ENCODE peak calls at places on chromosomes 3 and 15, in seven cellular contexts. One of them, this sample, is unnamed. For H3K27me3, the result is how much of the 10 kb centered on the place peaks cover.

GRCh38 chr3:166223120-166223519 is 385.9 kb upstream of the BCHE start:
- DNase-seq in esophagus muscularis mucosa: no peak
- DNase-seq in cardiac muscle cell: no peak
- DNase-seq in kidney epithelial cell: no peak
- DNase-seq in transverse colon: no peak
- DNase-seq in fibroblast of lung: no peak
- DNase-seq in PC-3: no peak
- DNase-seq in this sample: no peak

GRCh38 chr15:67917037-67917436 is 77.2 kb upstream of the RNU6-1 start:
- DNase-seq in esophagus muscularis mucosa: no peak
- DNase-seq in cardiac muscle cell: no peak
- DNase-seq in kidney epithelial cell: no peak
- DNase-seq in transverse colon: no peak
- DNase-seq in fibroblast of lung: no peak
- DNase-seq in PC-3: peak
- DNase-seq in this sample: no peak

GRCh38 chr3:139937674-139938279 is 2.8 kb downstream of the CLSTN2 start:
- DNase-seq in esophagus muscularis mucosa: peak
- DNase-seq in cardiac muscle cell: peak
- DNase-seq in kidney epithelial cell: no peak
- DNase-seq in transverse colon: no peak
- DNase-seq in fibroblast of lung: peak
- DNase-seq in PC-3: peak
- DNase-seq in this sample: peak

GRCh38 chr3:58572013-58572633 is 5.1 kb downstream of the FAM107A start:
- DNase-seq in esophagus muscularis mucosa: no peak
- DNase-seq in cardiac muscle cell: no peak
- DNase-seq in kidney epithelial cell: no peak
- DNase-seq in transverse colon: no peak
- DNase-seq in fibroblast of lung: peak
- DNase-seq in PC-3: no peak
- DNase-seq in this sample: no peak

GRCh38 chr15:50049871-50050270 is 69.2 kb downstream of the ATP8B4 start:
- DNase-seq in esophagus muscularis mucosa: no peak
- DNase-seq in cardiac muscle cell: peak
- DNase-seq in kidney epithelial cell: no peak
- DNase-seq in transverse colon: no peak
- DNase-seq in fibroblast of lung: peak
- DNase-seq in PC-3: peak
- DNase-seq in this sample: no peak

GRCh38 chr15:60035344-60035743 is 31.2 kb downstream of the FOXB1 start:
- DNase-seq in esophagus muscularis mucosa: no peak
- DNase-seq in cardiac muscle cell: no peak
- DNase-seq in kidney epithelial cell: no peak
- DNase-seq in transverse colon: no peak
- DNase-seq in fibroblast of lung: no peak
- DNase-seq in PC-3: peak
- DNase-seq in this sample: peak

GRCh38 chr3:141969711-141970110 is 93.3 kb downstream of the ATP1B3 start:
- DNase-seq in esophagus muscularis mucosa: no peak
- DNase-seq in cardiac muscle cell: no peak
- DNase-seq in kidney epithelial cell: no peak
- DNase-seq in transverse colon: no peak
- DNase-seq in fibroblast of lung: no peak
- DNase-seq in PC-3: no peak
- DNase-seq in this sample: no peak

GRCh38 chr15:49814709-49815108 is 193.9 kb downstream of the DTWD1 start:
- DNase-seq in esophagus muscularis mucosa: no peak
- DNase-seq in cardiac muscle cell: peak
- DNase-seq in kidney epithelial cell: no peak
- DNase-seq in transverse colon: no peak
- DNase-seq in fibroblast of lung: no peak
- DNase-seq in PC-3: no peak
- DNase-seq in this sample: no peak

GRCh38 chr15:91499774-91500383 is 353.6 kb upstream of the SLCO3A1 start:
- DNase-seq in esophagus muscularis mucosa: no peak
- DNase-seq in cardiac muscle cell: no peak
- DNase-seq in kidney epithelial cell: no peak
- DNase-seq in transverse colon: no peak
- DNase-seq in fibroblast of lung: no peak
- DNase-seq in PC-3: no peak
- DNase-seq in this sample: no peak

GRCh38 chr15:48603123-48603500 is 42.4 kb downstream of the FBN1 start:
- DNase-seq in esophagus muscularis mucosa: no peak
- DNase-seq in cardiac muscle cell: peak
- DNase-seq in kidney epithelial cell: no peak
- DNase-seq in transverse colon: no peak
- DNase-seq in fibroblast of lung: peak
- DNase-seq in PC-3: peak
- DNase-seq in this sample: no peak

GRCh38 chr3:46406786-46407611 is at the start of the genes CCR5AS and CCRL2:
- DNase-seq in esophagus muscularis mucosa: no peak
- DNase-seq in cardiac muscle cell: no peak
- DNase-seq in kidney epithelial cell: no peak
- DNase-seq in transverse colon: peak
- DNase-seq in fibroblast of lung: peak
- DNase-seq in PC-3: peak
- DNase-seq in this sample: peak

GRCh38 chr3:47266709-47267489 is 15.7 kb downstream of the KIF9 start:
- DNase-seq in esophagus muscularis mucosa: no peak
- DNase-seq in cardiac muscle cell: peak
- DNase-seq in kidney epithelial cell: peak
- DNase-seq in transverse colon: peak
- DNase-seq in fibroblast of lung: peak
- DNase-seq in PC-3: peak
- DNase-seq in this sample: peak

GRCh38 chr15:101150723-101151040 is 101.2 kb downstream of the CHSY1 start:
- DNase-seq in esophagus muscularis mucosa: no peak
- DNase-seq in cardiac muscle cell: no peak
- DNase-seq in kidney epithelial cell: no peak
- DNase-seq in transverse colon: no peak
- DNase-seq in fibroblast of lung: no peak
- DNase-seq in PC-3: no peak
- DNase-seq in this sample: no peak

GRCh38 chr3:76470285-76470684 is 569.6 kb upstream of the ROBO2 start:
- DNase-seq in esophagus muscularis mucosa: no peak
- DNase-seq in cardiac muscle cell: no peak
- DNase-seq in kidney epithelial cell: peak
- DNase-seq in transverse colon: no peak
- DNase-seq in fibroblast of lung: peak
- DNase-seq in PC-3: peak
- DNase-seq in this sample: peak

GRCh38 chr3:176352716-176353334 is 844.5 kb downstream of the TBL1XR1 start:
- DNase-seq in esophagus muscularis mucosa: no peak
- DNase-seq in cardiac muscle cell: no peak
- DNase-seq in kidney epithelial cell: no peak
- DNase-seq in transverse colon: no peak
- DNase-seq in fibroblast of lung: peak
- DNase-seq in PC-3: no peak
- DNase-seq in this sample: peak

GRCh38 chr3:176349706-176350105 is 847.6 kb downstream of the TBL1XR1 start:
- DNase-seq in esophagus muscularis mucosa: no peak
- DNase-seq in cardiac muscle cell: no peak
- DNase-seq in kidney epithelial cell: no peak
- DNase-seq in transverse colon: no peak
- DNase-seq in fibroblast of lung: no peak
- DNase-seq in PC-3: no peak
- DNase-seq in this sample: no peak

GRCh38 chr3:176351408-176351807 is 845.9 kb downstream of the TBL1XR1 start:
- DNase-seq in esophagus muscularis mucosa: no peak
- DNase-seq in cardiac muscle cell: peak
- DNase-seq in kidney epithelial cell: no peak
- DNase-seq in transverse colon: no peak
- DNase-seq in fibroblast of lung: peak
- DNase-seq in PC-3: no peak
- DNase-seq in this sample: no peak

GRCh38 chr3:176341963-176342362 is 855.3 kb downstream of the TBL1XR1 start:
- DNase-seq in esophagus muscularis mucosa: no peak
- DNase-seq in cardiac muscle cell: no peak
- DNase-seq in kidney epithelial cell: no peak
- DNase-seq in transverse colon: no peak
- DNase-seq in fibroblast of lung: no peak
- DNase-seq in PC-3: no peak
- DNase-seq in this sample: no peak

DNA sequence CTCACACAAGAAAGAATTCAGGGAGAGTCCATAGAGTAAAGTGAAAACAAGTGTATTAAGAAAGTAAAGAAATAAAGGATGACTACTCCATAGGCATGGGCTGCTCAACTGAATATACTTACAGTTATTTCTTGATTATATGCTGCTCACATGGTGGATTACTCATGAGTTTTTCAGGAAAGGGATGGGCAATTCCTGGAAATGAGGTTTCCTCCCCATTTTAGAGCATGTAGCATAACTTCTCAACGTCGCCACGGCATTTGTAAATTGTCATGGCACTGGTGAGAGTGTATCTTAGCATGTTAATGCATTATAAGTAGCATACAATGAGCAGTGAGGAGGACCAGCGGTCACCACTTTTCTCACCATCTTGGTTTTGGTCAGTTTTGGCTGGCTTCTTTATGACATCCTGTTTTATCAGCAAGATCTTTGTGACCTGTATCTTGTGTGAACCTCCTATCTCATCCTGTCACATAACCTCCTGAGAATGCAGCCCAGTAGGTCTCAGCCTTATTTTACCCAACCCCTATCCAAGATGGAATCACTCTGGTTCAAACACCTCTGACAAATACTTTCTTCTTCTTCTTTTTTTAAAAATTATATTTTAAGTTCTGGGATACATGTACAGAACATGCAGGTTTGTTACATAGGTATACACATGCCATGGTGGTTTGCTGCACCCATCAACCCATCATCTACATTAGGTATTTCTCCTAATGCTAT is 849.7 kb downstream of the TBL1XR1 start:
- DNase-seq in esophagus muscularis mucosa: no peak
- DNase-seq in cardiac muscle cell: no peak
- DNase-seq in kidney epithelial cell: no peak
- DNase-seq in transverse colon: no peak
- DNase-seq in fibroblast of lung: no peak
- DNase-seq in PC-3: no peak
- DNase-seq in this sample: no peak
- TF ChIP-seq CTCF in esophagus muscularis mucosa: no peak
- TF ChIP-seq CTCF in cardiac muscle cell: no peak
- TF ChIP-seq CTCF in kidney epithelial cell: no peak
- TF ChIP-seq CTCF in transverse colon: no peak
- TF ChIP-seq CTCF in fibroblast of lung: no peak
- TF ChIP-seq CTCF in PC-3: no peak
- TF ChIP-seq CTCF in this sample: no peak

GRCh38 chr3:9342696-9343095 is 20.2 kb upstream of the THUMPD3 start:
- DNase-seq in esophagus muscularis mucosa: no peak
- DNase-seq in cardiac muscle cell: no peak
- DNase-seq in kidney epithelial cell: no peak
- DNase-seq in transverse colon: peak
- DNase-seq in fibroblast of lung: no peak
- DNase-seq in PC-3: peak
- DNase-seq in this sample: no peak
- H3K4me3 ChIP-seq in esophagus muscularis mucosa: no peak
- H3K4me3 ChIP-seq in cardiac muscle cell: no peak
- H3K4me3 ChIP-seq in kidney epithelial cell: no peak
- H3K4me3 ChIP-seq in transverse colon: no peak
- H3K4me3 ChIP-seq in fibroblast of lung: no peak
- H3K4me3 ChIP-seq in PC-3: no peak
- H3K4me3 ChIP-seq in this sample: no peak

GRCh38 chr3:35644461-35644860 is 5.1 kb downstream of the ARPP21 start:
- DNase-seq in esophagus muscularis mucosa: no peak
- DNase-seq in cardiac muscle cell: no peak
- DNase-seq in kidney epithelial cell: no peak
- DNase-seq in transverse colon: no peak
- DNase-seq in fibroblast of lung: no peak
- DNase-seq in PC-3: no peak
- DNase-seq in this sample: no peak

GRCh38 chr3:35643391-35643790 is 4.1 kb downstream of the ARPP21 start:
- DNase-seq in esophagus muscularis mucosa: no peak
- DNase-seq in cardiac muscle cell: no peak
- DNase-seq in kidney epithelial cell: no peak
- DNase-seq in transverse colon: no peak
- DNase-seq in fibroblast of lung: no peak
- DNase-seq in PC-3: no peak
- DNase-seq in this sample: no peak

GRCh38 chr3:35640186-35640584 is 860 bp downstream of the ARPP21 start:
- DNase-seq in esophagus muscularis mucosa: no peak
- DNase-seq in cardiac muscle cell: no peak
- DNase-seq in kidney epithelial cell: no peak
- DNase-seq in transverse colon: no peak
- DNase-seq in fibroblast of lung: no peak
- DNase-seq in PC-3: no peak
- DNase-seq in this sample: no peak

GRCh38 chr3:35640736-35641135 is 1.4 kb downstream of the ARPP21 start:
- DNase-seq in esophagus muscularis mucosa: no peak
- DNase-seq in cardiac muscle cell: no peak
- DNase-seq in kidney epithelial cell: no peak
- DNase-seq in transverse colon: no peak
- DNase-seq in fibroblast of lung: no peak
- DNase-seq in PC-3: no peak
- DNase-seq in this sample: no peak

GRCh38 chr3:35641920-35642532 is 2.7 kb downstream of the ARPP21 start:
- DNase-seq in esophagus muscularis mucosa: no peak
- DNase-seq in cardiac muscle cell: no peak
- DNase-seq in kidney epithelial cell: no peak
- DNase-seq in transverse colon: no peak
- DNase-seq in fibroblast of lung: no peak
- DNase-seq in PC-3: no peak
- DNase-seq in this sample: no peak
- H3K27me3 ChIP-seq in esophagus muscularis mucosa: under half
- H3K27me3 ChIP-seq in cardiac muscle cell: half or more
- H3K27me3 ChIP-seq in kidney epithelial cell: under half
- H3K27me3 ChIP-seq in transverse colon: under half
- H3K27me3 ChIP-seq in fibroblast of lung: under half
- H3K27me3 ChIP-seq in PC-3: under half
- H3K27me3 ChIP-seq in this sample: under half

DNA sequence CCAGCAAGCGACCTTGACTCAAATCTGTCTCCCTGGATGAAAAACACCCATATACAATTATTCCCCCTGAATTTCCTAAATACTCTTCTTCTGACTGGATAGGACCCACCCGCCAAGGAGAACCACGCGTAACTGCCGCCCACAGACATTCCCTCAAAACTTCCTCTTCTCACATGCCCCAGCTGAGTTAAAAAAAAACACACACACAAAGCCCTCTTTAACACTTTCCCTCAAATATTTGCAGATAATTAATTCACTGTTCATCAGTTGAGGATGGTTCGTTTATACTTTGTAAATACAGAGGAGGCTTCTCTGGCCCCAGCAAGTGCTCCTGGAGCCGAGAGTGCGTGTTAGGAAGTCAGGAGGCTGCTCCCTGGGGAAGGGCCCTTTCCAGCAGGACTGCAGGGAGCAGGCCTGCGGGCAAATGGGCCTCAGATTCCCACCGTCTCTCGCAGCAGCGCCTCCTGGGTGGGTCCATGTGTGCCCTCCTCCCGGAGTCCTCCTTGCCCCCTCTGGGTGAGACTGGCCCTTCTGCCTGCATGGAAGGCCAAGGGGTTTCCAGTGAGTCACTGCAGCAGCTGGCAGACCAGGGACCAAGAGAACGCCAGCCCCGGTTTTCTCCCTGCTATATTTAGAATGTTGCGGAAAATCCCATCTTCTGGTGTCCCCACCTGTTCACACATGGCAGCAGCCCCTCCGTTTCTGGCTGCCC is 46.8 kb downstream of the MGLL start:
- DNase-seq in esophagus muscularis mucosa: no peak
- DNase-seq in cardiac muscle cell: peak
- DNase-seq in kidney epithelial cell: peak
- DNase-seq in transverse colon: no peak
- DNase-seq in fibroblast of lung: peak
- DNase-seq in PC-3: no peak
- DNase-seq in this sample: no peak
- TF ChIP-seq CTCF in esophagus muscularis mucosa: no peak
- TF ChIP-seq CTCF in cardiac muscle cell: no peak
- TF ChIP-seq CTCF in kidney epithelial cell: no peak
- TF ChIP-seq CTCF in transverse colon: no peak
- TF ChIP-seq CTCF in fibroblast of lung: no peak
- TF ChIP-seq CTCF in PC-3: no peak
- TF ChIP-seq CTCF in this sample: no peak

This sample was measured in bronchial epithelial cell.